ENCODE peak calls at places on chromosomes 4 and X, in eight cellular contexts. One of them, this sample, is unnamed.

GRCh38 chr4:79578613-79579012 is 170.6 kb upstream of the GK2 start:
- DNase-seq in cardiac muscle cell: no peak
- DNase-seq in thyroid gland: no peak
- DNase-seq in transverse colon: no peak
- DNase-seq in AG09309: no peak
- DNase-seq in heart right ventricle: no peak
- DNase-seq in GM23338: no peak
- DNase-seq in fibroblast of pulmonary artery: no peak
- DNase-seq in this sample: peak; percentile 5

GRCh38 chr4:138522366-138522765 is 280.2 kb upstream of the SLC7A11 start:
- DNase-seq in transverse colon: no peak
- DNase-seq in heart right ventricle: no peak
- DNase-seq in GM23338: peak; percentile 59
- DNase-seq in thyroid gland: no peak
- DNase-seq in cardiac muscle cell: peak; percentile 6
- DNase-seq in AG09309: no peak
- DNase-seq in fibroblast of pulmonary artery: peak; percentile 51
- DNase-seq in this sample: no peak

GRCh38 chrX:137566746-137567473 is 983 bp downstream of the ZIC3 start:
- DNase-seq in transverse colon: no peak
- DNase-seq in heart right ventricle: no peak
- DNase-seq in AG09309: no peak
- DNase-seq in fibroblast of pulmonary artery: no peak
- DNase-seq in GM23338: no peak
- DNase-seq in cardiac muscle cell: peak; percentile 52
- DNase-seq in thyroid gland: no peak
- DNase-seq in this sample: no peak

GRCh38 chr4:26074672-26075071 is 160.7 kb downstream of the SMIM20 start:
- DNase-seq in AG09309: no peak
- DNase-seq in GM23338: peak; percentile 22
- DNase-seq in heart right ventricle: no peak
- DNase-seq in cardiac muscle cell: no peak
- DNase-seq in thyroid gland: no peak
- DNase-seq in transverse colon: no peak
- DNase-seq in fibroblast of pulmonary artery: no peak
- DNase-seq in this sample: no peak

GRCh38 chr4:86544313-86544966 is 49.7 kb upstream of the PTPN13 start:
- DNase-seq in thyroid gland: no peak
- DNase-seq in transverse colon: no peak
- DNase-seq in heart right ventricle: no peak
- DNase-seq in GM23338: no peak
- DNase-seq in fibroblast of pulmonary artery: no peak
- DNase-seq in AG09309: no peak
- DNase-seq in cardiac muscle cell: no peak
- DNase-seq in this sample: no peak

GRCh38 chrX:15758140-15758539 is 20.1 kb downstream of the CA5B start:
- DNase-seq in cardiac muscle cell: no peak
- DNase-seq in fibroblast of pulmonary artery: no peak
- DNase-seq in transverse colon: no peak
- DNase-seq in thyroid gland: no peak
- DNase-seq in heart right ventricle: no peak
- DNase-seq in GM23338: no peak
- DNase-seq in AG09309: no peak
- DNase-seq in this sample: no peak

GRCh38 chrX:37666516-37666915 is 19.1 kb upstream of the XK start:
- DNase-seq in AG09309: no peak
- DNase-seq in heart right ventricle: no peak
- DNase-seq in cardiac muscle cell: no peak
- DNase-seq in fibroblast of pulmonary artery: peak; percentile 30
- DNase-seq in transverse colon: no peak
- DNase-seq in GM23338: no peak
- DNase-seq in thyroid gland: no peak
- DNase-seq in this sample: no peak

GRCh38 chrX:130896816-130897508 is 6.0 kb downstream of the ENOX2 start:
- DNase-seq in AG09309: no peak
- DNase-seq in cardiac muscle cell: no peak
- DNase-seq in heart right ventricle: no peak
- DNase-seq in GM23338: no peak
- DNase-seq in transverse colon: no peak
- DNase-seq in fibroblast of pulmonary artery: peak; percentile 69
- DNase-seq in thyroid gland: no peak
- DNase-seq in this sample: no peak

GRCh38 chr4:183354213-183354612 is 32.0 kb upstream of the CLDN24 start:
- DNase-seq in GM23338: no peak
- DNase-seq in cardiac muscle cell: no peak
- DNase-seq in fibroblast of pulmonary artery: no peak
- DNase-seq in transverse colon: no peak
- DNase-seq in AG09309: no peak
- DNase-seq in heart right ventricle: no peak
- DNase-seq in thyroid gland: no peak
- DNase-seq in this sample: no peak

GRCh38 chrX:32137525-32137924 is 1065.7 kb upstream of the FTHL17 start:
- DNase-seq in cardiac muscle cell: peak; percentile 72
- DNase-seq in heart right ventricle: no peak
- DNase-seq in thyroid gland: peak; percentile 2
- DNase-seq in transverse colon: no peak
- DNase-seq in AG09309: no peak
- DNase-seq in fibroblast of pulmonary artery: peak; percentile 3
- DNase-seq in GM23338: peak; percentile 58
- DNase-seq in this sample: peak; percentile 35

GRCh38 chrX:44344194-44344593 is 722 bp upstream of the EFHC2 start:
- DNase-seq in heart right ventricle: peak; percentile 14
- DNase-seq in transverse colon: peak; percentile 38
- DNase-seq in thyroid gland: peak; percentile 4
- DNase-seq in cardiac muscle cell: no peak
- DNase-seq in fibroblast of pulmonary artery: no peak
- DNase-seq in AG09309: no peak
- DNase-seq in GM23338: peak; percentile 43
- DNase-seq in this sample: peak; percentile 24

GRCh38 chrX:46758163-46758955 is 559 bp downstream of the SLC9A7 start:
- DNase-seq in cardiac muscle cell: peak; percentile 14
- DNase-seq in thyroid gland: peak; percentile 30
- DNase-seq in GM23338: peak; percentile 18
- DNase-seq in fibroblast of pulmonary artery: no peak
- DNase-seq in transverse colon: peak; percentile 12
- DNase-seq in heart right ventricle: peak; percentile 8
- DNase-seq in AG09309: no peak
- DNase-seq in this sample: peak; percentile 30

GRCh38 chr4:20538922-20539321 is 161.3 kb upstream of the PACRGL start:
- DNase-seq in heart right ventricle: no peak
- DNase-seq in GM23338: no peak
- DNase-seq in fibroblast of pulmonary artery: no peak
- DNase-seq in cardiac muscle cell: no peak
- DNase-seq in AG09309: no peak
- DNase-seq in thyroid gland: no peak
- DNase-seq in transverse colon: no peak
- DNase-seq in this sample: no peak

GRCh38 chr4:104486702-104487101 is 8.0 kb downstream of the CXXC4 start:
- DNase-seq in thyroid gland: no peak
- DNase-seq in GM23338: no peak
- DNase-seq in cardiac muscle cell: no peak
- DNase-seq in transverse colon: no peak
- DNase-seq in AG09309: no peak
- DNase-seq in heart right ventricle: no peak
- DNase-seq in fibroblast of pulmonary artery: no peak
- DNase-seq in this sample: no peak

GRCh38 chr4:37977471-37978452 is 17.6 kb downstream of the PTTG2 start:
- DNase-seq in fibroblast of pulmonary artery: peak; percentile 77
- DNase-seq in GM23338: peak; percentile 64
- DNase-seq in heart right ventricle: peak; percentile 80
- DNase-seq in cardiac muscle cell: peak; percentile 44
- DNase-seq in transverse colon: peak; percentile 84
- DNase-seq in AG09309: peak; percentile 11
- DNase-seq in thyroid gland: peak; percentile 73
- DNase-seq in this sample: peak; percentile 89

GRCh38 chr4:37973481-37973880 is 13.3 kb downstream of the PTTG2 start:
- DNase-seq in AG09309: no peak
- DNase-seq in transverse colon: no peak
- DNase-seq in heart right ventricle: no peak
- DNase-seq in fibroblast of pulmonary artery: no peak
- DNase-seq in thyroid gland: no peak
- DNase-seq in cardiac muscle cell: no peak
- DNase-seq in GM23338: no peak
- DNase-seq in this sample: no peak

GRCh38 chr4:37976513-37976912 is 16.3 kb downstream of the PTTG2 start:
- DNase-seq in AG09309: no peak
- DNase-seq in cardiac muscle cell: no peak
- DNase-seq in thyroid gland: no peak
- DNase-seq in transverse colon: no peak
- DNase-seq in fibroblast of pulmonary artery: no peak
- DNase-seq in GM23338: no peak
- DNase-seq in heart right ventricle: no peak
- DNase-seq in this sample: no peak

GRCh38 chr4:37978509-37978908 is 18.3 kb downstream of the PTTG2 start:
- DNase-seq in fibroblast of pulmonary artery: no peak
- DNase-seq in heart right ventricle: no peak
- DNase-seq in transverse colon: no peak
- DNase-seq in thyroid gland: no peak
- DNase-seq in GM23338: no peak
- DNase-seq in AG09309: no peak
- DNase-seq in cardiac muscle cell: no peak
- DNase-seq in this sample: no peak

DNA sequence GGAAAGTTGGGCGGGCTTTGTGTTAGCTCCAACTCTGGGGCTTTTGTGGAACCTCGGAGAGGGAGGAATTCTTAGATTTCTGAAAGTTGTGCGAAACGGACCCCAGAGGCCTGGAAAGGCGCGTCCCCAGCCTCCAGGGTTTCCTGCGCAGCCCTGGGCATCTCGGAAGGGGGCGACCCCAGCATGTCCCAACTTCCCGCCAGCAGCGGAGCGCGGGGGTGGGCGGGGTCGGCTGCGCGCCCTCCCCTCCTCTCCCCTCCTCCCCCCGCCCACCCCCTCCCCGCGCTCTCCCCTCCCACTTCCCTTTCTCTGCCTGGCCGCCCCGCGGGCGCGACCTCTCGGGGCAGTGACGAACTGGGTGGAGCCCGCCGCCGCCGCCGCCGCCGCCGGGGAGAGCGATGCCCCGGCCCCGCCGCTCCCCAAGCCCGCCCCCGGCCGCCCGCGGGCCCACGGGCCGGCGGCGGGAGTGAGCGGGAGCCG is 16.8 kb downstream of the PTTG2 start:
- DNase-seq in thyroid gland: peak; percentile 83
- DNase-seq in fibroblast of pulmonary artery: peak; percentile 72
- DNase-seq in cardiac muscle cell: peak; percentile 86
- DNase-seq in transverse colon: peak; percentile 85
- DNase-seq in GM23338: peak; percentile 85
- DNase-seq in AG09309: no peak
- DNase-seq in heart right ventricle: peak; percentile 86
- DNase-seq in this sample: peak; percentile 80
- TF ChIP-seq CTCF in thyroid gland: no peak
- TF ChIP-seq CTCF in fibroblast of pulmonary artery: no peak
- TF ChIP-seq CTCF in cardiac muscle cell: no peak
- TF ChIP-seq CTCF in transverse colon: no peak
- TF ChIP-seq CTCF in GM23338: peak; percentile 61
- TF ChIP-seq CTCF in AG09309: no peak
- TF ChIP-seq CTCF in heart right ventricle: no peak
- TF ChIP-seq CTCF in this sample: no peak

GRCh38 chr4:24196785-24197184 is 306.9 kb upstream of the PPARGC1A start:
- DNase-seq in GM23338: no peak
- DNase-seq in AG09309: no peak
- DNase-seq in heart right ventricle: no peak
- DNase-seq in transverse colon: no peak
- DNase-seq in thyroid gland: no peak
- DNase-seq in cardiac muscle cell: no peak
- DNase-seq in fibroblast of pulmonary artery: no peak
- DNase-seq in this sample: no peak

GRCh38 chr4:24197891-24198290 is 308.0 kb upstream of the PPARGC1A start:
- DNase-seq in thyroid gland: no peak
- DNase-seq in transverse colon: no peak
- DNase-seq in heart right ventricle: no peak
- DNase-seq in GM23338: peak; percentile 18
- DNase-seq in cardiac muscle cell: no peak
- DNase-seq in AG09309: no peak
- DNase-seq in fibroblast of pulmonary artery: no peak
- DNase-seq in this sample: no peak

GRCh38 chr4:24192018-24192641 is 302.3 kb upstream of the PPARGC1A start:
- DNase-seq in GM23338: no peak
- DNase-seq in fibroblast of pulmonary artery: no peak
- DNase-seq in transverse colon: no peak
- DNase-seq in heart right ventricle: no peak
- DNase-seq in cardiac muscle cell: no peak
- DNase-seq in AG09309: no peak
- DNase-seq in thyroid gland: no peak
- DNase-seq in this sample: no peak

GRCh38 chr4:24195976-24196736 is 306.3 kb upstream of the PPARGC1A start:
- DNase-seq in cardiac muscle cell: no peak
- DNase-seq in GM23338: peak; percentile 18
- DNase-seq in thyroid gland: no peak
- DNase-seq in transverse colon: no peak
- DNase-seq in fibroblast of pulmonary artery: no peak
- DNase-seq in heart right ventricle: no peak
- DNase-seq in AG09309: no peak
- DNase-seq in this sample: no peak
- TF ChIP-seq CTCF in cardiac muscle cell: no peak
- TF ChIP-seq CTCF in GM23338: peak; percentile 40
- TF ChIP-seq CTCF in thyroid gland: no peak
- TF ChIP-seq CTCF in transverse colon: no peak
- TF ChIP-seq CTCF in fibroblast of pulmonary artery: no peak
- TF ChIP-seq CTCF in heart right ventricle: no peak
- TF ChIP-seq CTCF in AG09309: peak; percentile 25
- TF ChIP-seq CTCF in this sample: no peak

DNA sequence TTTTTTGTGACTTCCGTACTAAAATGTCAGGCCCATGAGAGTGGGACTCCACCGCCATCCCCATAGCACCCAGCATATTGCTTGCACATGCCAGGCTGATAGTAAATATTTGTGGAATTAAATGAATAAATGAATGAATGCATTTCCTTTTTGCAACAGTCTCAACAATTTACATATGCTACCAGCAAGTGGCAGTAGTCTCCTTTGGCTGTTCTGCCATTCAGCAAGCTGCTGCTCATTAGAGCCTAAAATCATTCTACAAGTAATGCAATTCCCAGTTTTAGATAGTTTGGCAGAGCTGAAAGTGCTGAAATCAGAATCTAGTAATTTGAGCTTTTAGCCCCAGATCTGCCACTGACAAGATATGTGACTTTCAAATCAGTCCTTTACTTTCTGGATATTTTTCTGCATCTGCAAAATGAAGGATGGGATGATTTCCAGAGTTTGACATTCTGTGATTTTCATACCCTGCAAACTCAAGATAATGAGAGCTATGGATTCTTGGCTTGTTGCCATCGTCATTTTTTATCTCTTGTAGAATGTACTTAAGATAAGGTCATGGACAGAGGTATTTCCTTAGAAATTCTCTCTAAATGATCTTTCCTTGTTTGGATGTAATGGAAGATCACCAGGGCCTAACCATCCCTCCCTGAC is 35.7 kb upstream of the INTS6L start:
- DNase-seq in transverse colon: no peak
- DNase-seq in heart right ventricle: no peak
- DNase-seq in cardiac muscle cell: peak; percentile 48
- DNase-seq in thyroid gland: peak; percentile 5
- DNase-seq in fibroblast of pulmonary artery: peak; percentile 68
- DNase-seq in GM23338: peak; percentile 27
- DNase-seq in AG09309: peak; percentile 31
- DNase-seq in this sample: no peak
- TF ChIP-seq CTCF in transverse colon: peak; percentile 59
- TF ChIP-seq CTCF in heart right ventricle: no peak
- TF ChIP-seq CTCF in cardiac muscle cell: peak; percentile 60
- TF ChIP-seq CTCF in thyroid gland: no peak
- TF ChIP-seq CTCF in fibroblast of pulmonary artery: peak; percentile 66
- TF ChIP-seq CTCF in GM23338: peak; percentile 66
- TF ChIP-seq CTCF in AG09309: peak; percentile 68
- TF ChIP-seq CTCF in this sample: no peak

GRCh38 chrX:72409993-72410392 is 104.3 kb upstream of the CITED1 start:
- DNase-seq in fibroblast of pulmonary artery: no peak
- DNase-seq in thyroid gland: no peak
- DNase-seq in GM23338: no peak
- DNase-seq in cardiac muscle cell: no peak
- DNase-seq in AG09309: no peak
- DNase-seq in transverse colon: no peak
- DNase-seq in heart right ventricle: no peak
- DNase-seq in this sample: no peak

GRCh38 chrX:72408885-72409284 is 103.2 kb upstream of the CITED1 start:
- DNase-seq in AG09309: no peak
- DNase-seq in cardiac muscle cell: no peak
- DNase-seq in transverse colon: no peak
- DNase-seq in heart right ventricle: no peak
- DNase-seq in fibroblast of pulmonary artery: no peak
- DNase-seq in GM23338: no peak
- DNase-seq in thyroid gland: no peak
- DNase-seq in this sample: no peak
- TF ChIP-seq CTCF in AG09309: no peak
- TF ChIP-seq CTCF in cardiac muscle cell: no peak
- TF ChIP-seq CTCF in transverse colon: no peak
- TF ChIP-seq CTCF in heart right ventricle: no peak
- TF ChIP-seq CTCF in fibroblast of pulmonary artery: no peak
- TF ChIP-seq CTCF in GM23338: no peak
- TF ChIP-seq CTCF in thyroid gland: no peak
- TF ChIP-seq CTCF in this sample: no peak

This sample was measured in mucosa of descending colon.